ENCODE peak calls at places on chromosomes 3 and 15, in ten cellular contexts. F, J, L, N, O, X, R, A, K and U are unnamed samples.

GRCh38 chr3:39126532-39127071 is 19.1 kb downstream of the TTC21A start:
- DNase-seq in F (no peak), J (peak), L (peak), N (no peak), O (peak), X (no peak), R (no peak), A (no peak), K (peak), U (peak)

GRCh38 chr3:178835033-178835432 is 236.6 kb downstream of the ZMAT3 start:
- DNase-seq in F (no peak), J (no peak), L (no peak), N (no peak), O (no peak), X (no peak), R (no peak), A (no peak), K (no peak), U (no peak)

GRCh38 chr3:5638550-5638949 is 451.0 kb downstream of the EDEM1 start:
- DNase-seq in F (no peak), J (no peak), L (no peak), N (no peak), O (no peak), X (no peak), R (no peak), A (no peak), K (no peak), U (no peak)

GRCh38 chr3:143330316-143330868 is 210.8 kb downstream of the CHST2 start:
- DNase-seq in F (no peak), J (no peak), L (no peak), N (no peak), O (no peak), X (no peak), R (no peak), A (no peak), K (peak), U (no peak)

GRCh38 chr3:111325160-111325707 is 216.8 kb upstream of the CD96 start:
- DNase-seq in F (no peak), J (no peak), L (peak), N (no peak), O (no peak), X (no peak), R (no peak), A (no peak), K (no peak), U (no peak)

GRCh38 chr15:87952736-87953135 is 303.8 kb downstream of the NTRK3 start:
- DNase-seq in F (no peak), J (no peak), L (no peak), N (no peak), O (no peak), X (no peak), R (no peak), A (no peak), K (no peak), U (no peak)

GRCh38 chr3:45084820-45085816 is 59.0 kb downstream of the CLEC3B start:
- DNase-seq in F (no peak), J (no peak), L (peak), N (no peak), O (peak), X (no peak), R (no peak), A (no peak), K (no peak), U (no peak)

GRCh38 chr15:41546846-41547786 is 3.1 kb upstream of the RPAP1 start:
- DNase-seq in F (no peak), J (no peak), L (peak), N (no peak), O (peak), X (no peak), R (no peak), A (no peak), K (no peak), U (no peak)

GRCh38 chr3:181521831-181522230 is 189.9 kb upstream of the SOX2 start:
- DNase-seq in F (no peak), J (no peak), L (no peak), N (no peak), O (no peak), X (no peak), R (no peak), A (no peak), K (no peak), U (no peak)

GRCh38 chr3:97838393-97838792 is 16.6 kb downstream of the CRYBG3 start:
- DNase-seq in F (no peak), J (no peak), L (no peak), N (no peak), O (no peak), X (no peak), R (no peak), A (no peak), K (no peak), U (no peak)

GRCh38 chr15:41915203-41915994 is 21.5 kb upstream of the SPTBN5 start:
- DNase-seq in F (no peak), J (no peak), L (no peak), N (no peak), O (no peak), X (no peak), R (no peak), A (no peak), K (no peak), U (no peak)

GRCh38 chr15:83503595-83504364 is 56.6 kb downstream of the SH3GL3 start:
- DNase-seq in F (no peak), J (no peak), L (no peak), N (no peak), O (no peak), X (no peak), R (no peak), A (no peak), K (no peak), U (no peak)

GRCh38 chr3:188861847-188862740 is 309.7 kb upstream of the TPRG1 start:
- DNase-seq in F (no peak), J (no peak), L (peak), N (no peak), O (no peak), X (no peak), R (no peak), A (no peak), K (no peak), U (no peak)

GRCh38 chr3:40451551-40451950 is 5.6 kb upstream of the RPL14 start:
- DNase-seq in F (no peak), J (no peak), L (no peak), N (no peak), O (peak), X (no peak), R (no peak), A (no peak), K (no peak), U (no peak)